ENCODE peak calls at places on chromosomes 13 and 19, in six cellular contexts. F is HuH-7; E is Panc1; M is NCI-H1436; D is activated naive CD4-positive, alpha-beta T cell treated with anti-CD3 and anti-CD28 coated beads, Interleukin-2, amount 50 U/mL, for 72 hours; Y is stimulated activated CD8-positive, alpha-beta memory T cell treated with anti-CD3 and anti-CD28 coated beads, Interleukin-7, amount 100 ng/mL, for 1 hour. S is an unnamed sample.

GRCh38 chr19:2973229-2973628 is 4.1 kb upstream of the TLE6 start:
- DNase-seq in F (no peak), E (no peak), M (no peak), D (no peak), Y (no peak), S (no peak)

GRCh38 chr13:98959299-98959698 is 18.6 kb downstream of the DOCK9 start:
- DNase-seq in F (no peak), E (no peak), M (peak), D (no peak), Y (no peak), S (no peak)

GRCh38 chr13:91375119-91375729 is 23.2 kb upstream of the GPC5 start:
- DNase-seq in F (no peak), E (peak), M (no peak), D (no peak), Y (no peak), S (no peak)

GRCh38 chr19:18508585-18508984 is 13.3 kb downstream of the ELL start:
- DNase-seq in F (no peak), E (no peak), M (no peak), D (no peak), Y (no peak), S (no peak)

GRCh38 chr13:94157705-94158218 is 321.7 kb downstream of the DCT start:
- DNase-seq in F (no peak), E (no peak), M (no peak), D (no peak), Y (no peak), S (no peak)

GRCh38 chr13:75258159-75258782 is 223.7 kb downstream of the TBC1D4 start:
- DNase-seq in F (peak), E (peak), M (peak), D (no peak), Y (no peak), S (peak)

GRCh38 chr19:1618157-1619093 is 13.2 kb upstream of the UQCR11 start:
- DNase-seq in F (peak), E (no peak), M (no peak), D (no peak), Y (no peak), S (peak)

GRCh38 chr19:15296353-15296752 is 36.0 kb downstream of the BRD4 start:
- DNase-seq in F (no peak), E (no peak), M (no peak), D (no peak), Y (no peak), S (no peak)

GRCh38 chr13:42137856-42138537 is 89.5 kb downstream of the DGKH start:
- DNase-seq in F (no peak), E (no peak), M (no peak), D (no peak), Y (no peak), S (no peak)

GRCh38 chr19:35555301-35556005 is 8.0 kb downstream of the ATP4A start:
- DNase-seq in F (peak), E (no peak), M (no peak), D (no peak), Y (no peak), S (no peak)

GRCh38 chr13:30978981-30979956 is 46.8 kb downstream of the TEX26 start:
- DNase-seq in F (peak), E (no peak), M (peak), D (no peak), Y (no peak), S (no peak)

GRCh38 chr13:94192576-94192975 is 286.9 kb downstream of the DCT start:
- DNase-seq in F (no peak), E (no peak), M (no peak), D (no peak), Y (no peak), S (peak)

GRCh38 chr19:13010038-13010991 is 15.0 kb downstream of the NFIX start:
- DNase-seq in F (no peak), E (no peak), M (no peak), D (no peak), Y (no peak), S (no peak)

GRCh38 chr19:40549007-40549708 is 27.5 kb upstream of the SHKBP1 start:
- DNase-seq in F (peak), E (no peak), M (no peak), D (no peak), Y (peak), S (peak)

GRCh38 chr19:30408734-30409301 is 36.6 kb downstream of the ZNF536 start:
- DNase-seq in F (no peak), E (no peak), M (no peak), D (no peak), Y (no peak), S (no peak)

GRCh38 chr19:11551603-11552235 is 7.3 kb downstream of the ELOF1 start:
- DNase-seq in F (no peak), E (no peak), M (no peak), D (no peak), Y (no peak), S (peak)

GRCh38 chr19:46493236-46494114 is 2.2 kb downstream of the PNMA8B start:
- DNase-seq in F (no peak), E (no peak), M (no peak), D (no peak), Y (no peak), S (no peak)

GRCh38 chr13:44653261-44653660 is 77.1 kb upstream of the TSC22D1 start:
- DNase-seq in F (no peak), E (no peak), M (no peak), D (no peak), Y (no peak), S (no peak)

GRCh38 chr19:18896421-18896841 is 473 bp upstream of the CERS1 start:
- DNase-seq in F (no peak), E (no peak), M (no peak), D (no peak), Y (no peak), S (no peak)

GRCh38 chr19:19260842-19261241 is 12.3 kb downstream of the TM6SF2 start:
- DNase-seq in F (no peak), E (no peak), M (no peak), D (no peak), Y (no peak), S (no peak)

GRCh38 chr19:31572671-31573298 is 223.5 kb upstream of the TSHZ3 start:
- DNase-seq in F (no peak), E (no peak), M (no peak), D (no peak), Y (no peak), S (no peak)

GRCh38 chr19:56091751-56092546 is 29.1 kb downstream of the ZNF787 start:
- DNase-seq in F (no peak), E (no peak), M (peak), D (no peak), Y (no peak), S (peak)